ENCODE peak calls at places on chromosomes 16 and 17, in ten cellular contexts. One of them, this sample, is unnamed.

GRCh38 chr17:38717139-38717745 is 12.2 kb downstream of the MLLT6 start:
- DNase-seq in C1 segment of cervical spinal cord: no peak
- DNase-seq in CD8-positive, alpha-beta memory T cell: no peak
- DNase-seq in endothelial cell: no peak
- DNase-seq in brain microvascular endothelial cell: no peak
- DNase-seq in GM20000: no peak
- DNase-seq in KBM-7: no peak
- DNase-seq in stimulated activated CD4-positive, alpha-beta T cell treated with anti-CD3 and anti-CD28 coated beads, TNF-alpha, amount 100 ng/mL, for 48 hours: no peak
- DNase-seq in MG63: no peak
- DNase-seq in A549: no peak
- DNase-seq in this sample: no peak

GRCh38 chr17:30556374-30557332 is 79.4 kb downstream of the GOSR1 start:
- DNase-seq in GM20000: no peak
- DNase-seq in endothelial cell: no peak
- DNase-seq in stimulated activated CD4-positive, alpha-beta T cell treated with anti-CD3 and anti-CD28 coated beads, TNF-alpha, amount 100 ng/mL, for 48 hours: no peak
- DNase-seq in MG63: no peak
- DNase-seq in CD8-positive, alpha-beta memory T cell: no peak
- DNase-seq in A549: no peak
- DNase-seq in C1 segment of cervical spinal cord: no peak
- DNase-seq in KBM-7: no peak
- DNase-seq in brain microvascular endothelial cell: no peak
- DNase-seq in this sample: no peak

GRCh38 chr17:57035971-57036481 is 49.0 kb upstream of the AKAP1 start:
- DNase-seq in KBM-7: no peak
- DNase-seq in endothelial cell: no peak
- DNase-seq in A549: no peak
- DNase-seq in stimulated activated CD4-positive, alpha-beta T cell treated with anti-CD3 and anti-CD28 coated beads, TNF-alpha, amount 100 ng/mL, for 48 hours: no peak
- DNase-seq in MG63: no peak
- DNase-seq in GM20000: no peak
- DNase-seq in brain microvascular endothelial cell: no peak
- DNase-seq in C1 segment of cervical spinal cord: no peak
- DNase-seq in CD8-positive, alpha-beta memory T cell: no peak
- DNase-seq in this sample: no peak

GRCh38 chr17:49987681-49988441 is 7.2 kb downstream of the DLX3 start:
- DNase-seq in endothelial cell: no peak
- DNase-seq in stimulated activated CD4-positive, alpha-beta T cell treated with anti-CD3 and anti-CD28 coated beads, TNF-alpha, amount 100 ng/mL, for 48 hours: no peak
- DNase-seq in MG63: peak
- DNase-seq in GM20000: no peak
- DNase-seq in brain microvascular endothelial cell: no peak
- DNase-seq in C1 segment of cervical spinal cord: no peak
- DNase-seq in A549: no peak
- DNase-seq in CD8-positive, alpha-beta memory T cell: no peak
- DNase-seq in KBM-7: peak
- DNase-seq in this sample: peak

GRCh38 chr16:66270333-66270927 is 96.1 kb upstream of the CDH5 start:
- DNase-seq in brain microvascular endothelial cell: peak
- DNase-seq in C1 segment of cervical spinal cord: peak
- DNase-seq in GM20000: peak
- DNase-seq in CD8-positive, alpha-beta memory T cell: peak
- DNase-seq in endothelial cell: peak
- DNase-seq in KBM-7: peak
- DNase-seq in A549: peak
- DNase-seq in stimulated activated CD4-positive, alpha-beta T cell treated with anti-CD3 and anti-CD28 coated beads, TNF-alpha, amount 100 ng/mL, for 48 hours: peak
- DNase-seq in MG63: peak
- DNase-seq in this sample: peak

GRCh38 chr17:42118545-42118944 is 2.6 kb downstream of the KAT2A start:
- DNase-seq in C1 segment of cervical spinal cord: no peak
- DNase-seq in GM20000: peak
- DNase-seq in CD8-positive, alpha-beta memory T cell: peak
- DNase-seq in MG63: no peak
- DNase-seq in brain microvascular endothelial cell: no peak
- DNase-seq in KBM-7: peak
- DNase-seq in stimulated activated CD4-positive, alpha-beta T cell treated with anti-CD3 and anti-CD28 coated beads, TNF-alpha, amount 100 ng/mL, for 48 hours: peak
- DNase-seq in A549: peak
- DNase-seq in endothelial cell: peak
- DNase-seq in this sample: peak

GRCh38 chr17:58338907-58339774 is 10.5 kb upstream of the TSPOAP1 start:
- DNase-seq in CD8-positive, alpha-beta memory T cell: no peak
- DNase-seq in GM20000: peak
- DNase-seq in C1 segment of cervical spinal cord: no peak
- DNase-seq in endothelial cell: peak
- DNase-seq in KBM-7: peak
- DNase-seq in MG63: peak
- DNase-seq in stimulated activated CD4-positive, alpha-beta T cell treated with anti-CD3 and anti-CD28 coated beads, TNF-alpha, amount 100 ng/mL, for 48 hours: no peak
- DNase-seq in brain microvascular endothelial cell: peak
- DNase-seq in A549: no peak
- DNase-seq in this sample: peak

GRCh38 chr17:64183815-64184397 is 54.0 kb upstream of the ERN1 start:
- DNase-seq in A549: no peak
- DNase-seq in C1 segment of cervical spinal cord: no peak
- DNase-seq in stimulated activated CD4-positive, alpha-beta T cell treated with anti-CD3 and anti-CD28 coated beads, TNF-alpha, amount 100 ng/mL, for 48 hours: no peak
- DNase-seq in GM20000: no peak
- DNase-seq in KBM-7: no peak
- DNase-seq in CD8-positive, alpha-beta memory T cell: no peak
- DNase-seq in endothelial cell: no peak
- DNase-seq in brain microvascular endothelial cell: peak
- DNase-seq in MG63: no peak
- DNase-seq in this sample: peak

GRCh38 chr17:48753794-48754499 is 25.4 kb upstream of the HOXB13 start:
- DNase-seq in brain microvascular endothelial cell: no peak
- DNase-seq in C1 segment of cervical spinal cord: no peak
- DNase-seq in KBM-7: no peak
- DNase-seq in CD8-positive, alpha-beta memory T cell: no peak
- DNase-seq in GM20000: no peak
- DNase-seq in endothelial cell: no peak
- DNase-seq in A549: no peak
- DNase-seq in stimulated activated CD4-positive, alpha-beta T cell treated with anti-CD3 and anti-CD28 coated beads, TNF-alpha, amount 100 ng/mL, for 48 hours: no peak
- DNase-seq in MG63: peak
- DNase-seq in this sample: no peak

GRCh38 chr17:65190467-65191095 is 53.4 kb downstream of the RGS9 start:
- DNase-seq in CD8-positive, alpha-beta memory T cell: no peak
- DNase-seq in endothelial cell: no peak
- DNase-seq in stimulated activated CD4-positive, alpha-beta T cell treated with anti-CD3 and anti-CD28 coated beads, TNF-alpha, amount 100 ng/mL, for 48 hours: no peak
- DNase-seq in MG63: no peak
- DNase-seq in C1 segment of cervical spinal cord: no peak
- DNase-seq in KBM-7: no peak
- DNase-seq in GM20000: no peak
- DNase-seq in A549: no peak
- DNase-seq in brain microvascular endothelial cell: peak
- DNase-seq in this sample: no peak

GRCh38 chr16:3282103-3282746 is 1.1 kb upstream of the ZNF263 start:
- DNase-seq in MG63: peak
- DNase-seq in stimulated activated CD4-positive, alpha-beta T cell treated with anti-CD3 and anti-CD28 coated beads, TNF-alpha, amount 100 ng/mL, for 48 hours: no peak
- DNase-seq in CD8-positive, alpha-beta memory T cell: no peak
- DNase-seq in KBM-7: no peak
- DNase-seq in brain microvascular endothelial cell: peak
- DNase-seq in A549: peak
- DNase-seq in endothelial cell: peak
- DNase-seq in GM20000: no peak
- DNase-seq in C1 segment of cervical spinal cord: no peak
- DNase-seq in this sample: peak